ENCODE peak calls at places on chromosomes 12 and 14, in ten cellular contexts. P is GM12878, C is suprapubic skin, F is Panc1, V is GM23338, E is sigmoid colon, U is HCT116, T is upper lobe of left lung, M is GM12891, A is stomach. S is an unnamed sample.

GRCh38 chr12:82774666-82775065 is 88.0 kb downstream of the TMTC2 start:
- DNase-seq in P (no peak), C (no peak), F (no peak), V (no peak), E (no peak), U (no peak), T (no peak), M (no peak), A (no peak), S (no peak)

GRCh38 chr12:124529595-124530276 is 37.7 kb downstream of the NCOR2 start:
- DNase-seq in P (no peak), C (no peak), F (no peak), V (no peak), E (no peak), U (no peak), T (no peak), M (no peak), A (no peak), S (no peak)

GRCh38 chr14:59308706-59309105 is 120.2 kb downstream of the DAAM1 start:
- DNase-seq in P (no peak), C (no peak), F (no peak), V (no peak), E (no peak), U (no peak), T (no peak), M (no peak), A (no peak), S (no peak)

GRCh38 chr14:76647699-76648298 is 113.5 kb upstream of the VASH1 start:
- DNase-seq in P (no peak), C (no peak), F (peak), V (peak), E (no peak), U (peak), T (no peak), M (peak), A (no peak), S (peak)

GRCh38 chr12:1553987-1554982 is 40.1 kb downstream of the FBXL14 start:
- DNase-seq in P (peak), C (no peak), F (no peak), V (no peak), E (no peak), U (no peak), T (no peak), M (peak), A (no peak), S (peak)

GRCh38 chr14:52279405-52279804 is 11.9 kb downstream of the PTGDR start:
- DNase-seq in P (no peak), C (no peak), F (no peak), V (no peak), E (no peak), U (no peak), T (no peak), M (no peak), A (no peak), S (no peak)

GRCh38 chr14:71300474-71301359 is 393.5 kb downstream of the PCNX1 start:
- DNase-seq in P (no peak), C (no peak), F (no peak), V (no peak), E (no peak), U (no peak), T (no peak), M (no peak), A (no peak), S (no peak)

GRCh38 chr14:64726585-64726890 is 22.3 kb downstream of the PLEKHG3 start:
- DNase-seq in P (no peak), C (no peak), F (no peak), V (peak), E (peak), U (peak), T (peak), M (no peak), A (peak), S (peak)

GRCh38 chr14:71117839-71118743 is 210.8 kb downstream of the PCNX1 start:
- DNase-seq in P (no peak), C (no peak), F (no peak), V (peak), E (no peak), U (no peak), T (no peak), M (no peak), A (no peak), S (peak)

GRCh38 chr14:91870001-91870400 is 2.7 kb upstream of the TC2N start:
- DNase-seq in P (no peak), C (no peak), F (no peak), V (no peak), E (no peak), U (no peak), T (no peak), M (no peak), A (no peak), S (peak)

GRCh38 chr14:105364100-105364708 is 34.1 kb upstream of the TEX22 start:
- DNase-seq in P (no peak), C (no peak), F (no peak), V (no peak), E (no peak), U (no peak), T (peak), M (no peak), A (peak), S (peak)

GRCh38 chr14:103179078-103179477 is 55.8 kb downstream of the TNFAIP2 start:
- DNase-seq in P (no peak), C (no peak), F (no peak), V (no peak), E (peak), U (no peak), T (no peak), M (no peak), A (no peak), S (no peak)

GRCh38 chr14:71414631-71415403 is 507.6 kb downstream of the PCNX1 start:
- DNase-seq in P (no peak), C (no peak), F (no peak), V (no peak), E (no peak), U (no peak), T (no peak), M (no peak), A (no peak), S (no peak)

GRCh38 chr12:116277393-116278258 is at the start of gene MED13L:
- DNase-seq in P (no peak), C (peak), F (no peak), V (peak), E (peak), U (peak), T (peak), M (peak), A (peak), S (peak)

GRCh38 chr14:64611358-64612020 is 61.7 kb downstream of the PPP1R36 start:
- DNase-seq in P (no peak), C (no peak), F (no peak), V (no peak), E (no peak), U (no peak), T (no peak), M (no peak), A (no peak), S (no peak)

GRCh38 chr12:92363295-92364146 is 217.9 kb upstream of the BTG1 start:
- DNase-seq in P (peak), C (no peak), F (no peak), V (peak), E (peak), U (no peak), T (peak), M (no peak), A (no peak), S (peak)

GRCh38 chr14:30445852-30446251 is 113.1 kb upstream of the G2E3 start:
- DNase-seq in P (no peak), C (no peak), F (no peak), V (no peak), E (no peak), U (no peak), T (no peak), M (no peak), A (no peak), S (no peak)

GRCh38 chr12:131137009-131137835 is 183.5 kb downstream of the ADGRD1 start:
- DNase-seq in P (no peak), C (no peak), F (no peak), V (no peak), E (peak), U (no peak), T (peak), M (no peak), A (no peak), S (no peak)

GRCh38 chr12:98955284-98955683 is 310.2 kb downstream of the APAF1 start:
- DNase-seq in P (no peak), C (no peak), F (no peak), V (peak), E (no peak), U (peak), T (no peak), M (no peak), A (no peak), S (no peak)

GRCh38 chr14:52553002-52553670 is 500 bp downstream of the GPR137C start:
- DNase-seq in P (no peak), C (peak), F (no peak), V (peak), E (peak), U (no peak), T (peak), M (peak), A (peak), S (peak)

GRCh38 chr12:105804591-105805265 is 334.0 kb downstream of the NUAK1 start:
- DNase-seq in P (no peak), C (no peak), F (no peak), V (no peak), E (no peak), U (no peak), T (no peak), M (no peak), A (no peak), S (no peak)

GRCh38 chr12:112321277-112321676 is 61.0 kb downstream of the HECTD4 start:
- DNase-seq in P (no peak), C (no peak), F (no peak), V (peak), E (no peak), U (no peak), T (no peak), M (no peak), A (no peak), S (no peak)

GRCh38 chr14:24398943-24399801 is at the start of gene NYNRIN:
- DNase-seq in P (no peak), C (no peak), F (no peak), V (peak), E (peak), U (no peak), T (peak), M (no peak), A (peak), S (peak)

GRCh38 chr14:52314521-52315354 is 626 bp downstream of the PTGER2 start:
- DNase-seq in P (no peak), C (peak), F (no peak), V (peak), E (no peak), U (no peak), T (peak), M (peak), A (peak), S (peak)

GRCh38 chr14:39762576-39763401 is 330.6 kb upstream of the FBXO33 start:
- DNase-seq in P (peak), C (no peak), F (no peak), V (no peak), E (no peak), U (no peak), T (no peak), M (no peak), A (no peak), S (no peak)

GRCh38 chr12:62865090-62865489 is 69.9 kb downstream of the PPM1H start:
- DNase-seq in P (no peak), C (no peak), F (no peak), V (no peak), E (no peak), U (no peak), T (no peak), M (no peak), A (no peak), S (no peak)

GRCh38 chr12:101925935-101926334 is 48.6 kb downstream of the DRAM1 start:
- DNase-seq in P (no peak), C (no peak), F (no peak), V (no peak), E (no peak), U (no peak), T (peak), M (no peak), A (no peak), S (no peak)

GRCh38 chr14:88305923-88306322 is 17.1 kb downstream of the KCNK10 start:
- DNase-seq in P (no peak), C (no peak), F (no peak), V (no peak), E (no peak), U (no peak), T (no peak), M (no peak), A (no peak), S (no peak)

DNA sequence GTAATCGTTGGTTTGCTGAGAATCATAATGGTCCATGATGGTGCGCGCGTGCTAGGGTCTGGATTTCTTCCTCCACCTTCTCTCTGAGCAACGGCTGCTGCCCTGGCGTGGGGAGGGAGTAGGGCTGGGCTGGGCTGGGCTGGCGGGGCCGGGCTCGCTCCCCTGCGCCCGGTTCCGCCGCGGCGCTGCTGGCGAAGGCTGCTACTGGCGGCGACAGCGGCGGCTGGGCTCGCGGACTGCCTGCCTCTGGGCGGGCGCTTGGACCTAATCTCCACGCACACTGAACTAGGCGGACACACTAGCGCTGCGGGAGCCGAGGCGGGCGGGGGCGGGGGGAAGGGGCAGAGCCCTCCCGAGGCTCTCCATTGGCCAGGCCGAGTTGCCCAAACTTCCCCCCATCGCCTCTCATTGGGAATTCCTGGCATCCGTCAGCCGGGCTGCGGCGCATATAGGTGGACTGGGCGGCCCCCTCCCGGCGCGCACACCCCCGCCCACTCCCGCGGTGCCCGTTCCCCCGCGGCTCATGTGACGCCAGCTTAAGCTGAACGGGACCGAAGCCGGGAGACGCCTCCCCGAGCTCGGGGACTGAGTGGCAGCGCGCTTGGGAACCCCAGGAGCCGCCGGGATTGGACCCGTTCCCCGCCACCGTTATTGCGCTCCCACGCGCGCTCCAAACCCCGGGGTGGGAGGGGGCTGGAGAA is at the start of gene ACTN1:
- DNase-seq in P (peak), C (peak), F (peak), V (peak), E (peak), U (peak), T (peak), M (peak), A (peak), S (peak)
- TF ChIP-seq POLR2AphosphoS5 in P (no peak), C (peak), F (peak), V (peak), E (peak), U (peak), T (peak), M (no peak), A (peak), S (peak)

DNA sequence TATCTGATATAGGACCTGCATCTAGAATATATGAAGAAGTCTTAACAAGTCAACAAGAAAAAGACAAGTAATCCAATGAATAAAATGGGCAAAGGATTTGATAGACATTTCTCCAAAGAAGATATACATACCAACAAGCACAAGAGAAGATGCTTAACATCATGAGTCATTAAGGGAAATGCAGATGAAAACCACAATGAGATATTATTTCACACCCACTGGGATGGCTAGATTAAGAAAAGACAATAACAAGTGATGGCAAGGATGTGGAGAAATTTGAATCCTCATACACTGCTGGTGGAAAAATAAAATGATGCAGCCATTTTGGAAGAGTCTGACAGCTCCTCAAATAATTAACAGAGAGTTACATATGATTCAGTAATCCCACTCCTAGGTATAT is 502.6 kb downstream of the FUT8 start:
- DNase-seq in P (no peak), C (no peak), F (no peak), V (no peak), E (no peak), U (no peak), T (no peak), M (no peak), A (no peak), S (no peak)
- TF ChIP-seq POLR2AphosphoS5 in P (no peak), C (no peak), F (no peak), V (no peak), E (no peak), U (no peak), T (no peak), M (no peak), A (no peak), S (no peak)

DNA sequence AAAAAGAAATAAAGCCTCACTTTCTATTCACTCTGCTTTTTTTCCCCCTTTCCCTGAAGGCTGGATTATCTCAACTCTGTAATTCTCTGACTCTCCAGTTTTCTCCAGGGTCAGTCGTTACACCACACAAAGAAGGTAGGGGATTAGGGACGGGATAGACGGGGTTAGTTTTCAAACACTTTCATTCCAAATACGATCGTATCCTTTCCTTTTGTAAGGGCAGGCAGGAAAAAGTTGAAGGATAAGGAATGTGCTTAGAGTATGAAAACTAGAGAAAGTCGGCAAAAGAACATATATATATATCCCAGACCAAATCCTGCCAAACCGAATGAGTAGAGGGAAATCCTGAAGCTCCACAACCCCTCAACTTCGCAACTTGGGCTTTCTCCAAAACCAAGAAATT is 581 bp upstream of the ESYT1 start:
- DNase-seq in P (no peak), C (no peak), F (no peak), V (no peak), E (no peak), U (no peak), T (no peak), M (no peak), A (no peak), S (no peak)
- TF ChIP-seq POLR2AphosphoS5 in P (no peak), C (no peak), F (no peak), V (no peak), E (no peak), U (no peak), T (no peak), M (no peak), A (no peak), S (no peak)

DNA sequence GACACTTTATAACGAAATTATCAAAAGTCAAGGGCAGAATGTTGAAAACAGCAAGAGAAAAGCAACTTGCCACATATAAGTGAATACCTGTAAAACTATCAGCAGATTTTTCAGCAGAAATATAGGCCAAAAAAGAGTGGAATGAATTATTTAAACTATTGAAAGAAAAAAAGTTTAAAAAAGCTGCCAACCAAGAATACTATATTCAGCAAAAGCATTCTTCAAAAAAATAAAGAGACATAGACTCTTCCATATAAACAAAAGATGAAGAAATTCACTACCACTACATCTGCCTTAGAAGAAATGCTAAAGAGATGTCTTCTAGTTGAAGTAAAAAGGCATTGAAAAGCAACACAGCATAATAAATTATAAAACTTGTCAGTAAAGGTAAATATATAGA is 80.6 kb upstream of the CPNE8 start:
- DNase-seq in P (no peak), C (no peak), F (no peak), V (no peak), E (no peak), U (no peak), T (no peak), M (no peak), A (no peak), S (no peak)
- TF ChIP-seq POLR2AphosphoS5 in P (no peak), C (no peak), F (no peak), V (no peak), E (no peak), U (no peak), T (no peak), M (no peak), A (no peak), S (no peak)

DNA sequence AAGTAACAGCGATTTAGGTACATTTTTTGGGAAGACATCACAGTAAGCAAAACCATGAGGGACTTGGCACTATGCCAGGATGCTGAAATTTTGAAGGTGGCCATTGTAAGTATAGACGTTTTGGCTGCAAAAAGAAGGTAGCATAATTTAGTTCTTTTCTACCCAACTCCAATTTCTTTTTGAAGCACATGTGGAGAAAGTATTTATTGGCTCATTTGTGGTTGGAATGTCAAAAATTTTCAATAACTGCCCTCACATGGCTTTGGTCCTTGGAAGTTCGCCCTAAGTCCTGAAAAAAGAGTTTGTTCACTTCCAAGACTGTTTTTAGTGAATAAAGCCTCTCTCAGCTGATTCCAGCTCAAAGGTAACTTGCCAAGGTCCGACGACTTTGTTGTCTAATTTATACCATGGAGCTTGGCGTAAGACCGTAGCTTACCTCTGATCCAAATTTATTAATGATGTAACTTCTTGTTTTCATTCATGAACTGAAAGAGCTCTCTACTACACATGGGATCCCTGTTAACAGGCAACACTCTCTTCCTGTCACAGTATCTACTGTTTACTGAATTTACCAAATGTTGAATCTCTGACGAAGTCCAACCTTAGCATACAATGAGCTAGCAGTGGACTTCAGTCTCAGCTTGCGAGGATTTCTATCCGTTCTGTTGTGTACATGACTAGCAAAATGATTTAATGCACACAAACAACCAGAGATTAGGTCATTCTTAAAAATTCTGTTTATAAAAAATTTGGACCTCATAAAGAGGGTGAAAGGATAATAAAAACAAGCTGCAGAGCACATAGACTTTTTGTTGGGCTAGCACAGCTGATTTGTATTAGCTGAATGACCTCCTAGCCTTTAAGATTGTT is 49.0 kb downstream of the MSRB3 start:
- DNase-seq in P (no peak), C (no peak), F (no peak), V (no peak), E (peak), U (no peak), T (no peak), M (no peak), A (no peak), S (no peak)
- TF ChIP-seq POLR2AphosphoS5 in P (no peak), C (no peak), F (no peak), V (no peak), E (no peak), U (peak), T (no peak), M (no peak), A (no peak), S (no peak)

GRCh38 chr14:56367416-56367815 is 212.2 kb upstream of the TMEM260 start:
- DNase-seq in P (no peak), C (no peak), F (no peak), V (no peak), E (no peak), U (no peak), T (no peak), M (no peak), A (no peak), S (no peak)
- TF ChIP-seq POLR2AphosphoS5 in P (no peak), C (no peak), F (no peak), V (no peak), E (no peak), U (no peak), T (no peak), M (no peak), A (no peak), S (no peak)